ENCODE peak calls at places on chromosomes 16 and 17, in eight cellular contexts. O, J, D, R, Q, Z, L and X are unnamed samples.

GRCh38 chr17:3528604-3529511 is 28.8 kb downstream of the TRPV3 start:
- DNase-seq in O (no peak), R (no peak), J (peak), D (no peak), Q (peak), L (peak), Z (no peak), X (no peak)

GRCh38 chr16:63998-64913 is 8.2 kb downstream of the RHBDF1 start:
- DNase-seq in L (no peak), Z (no peak), Q (peak), J (no peak), D (no peak), R (no peak), O (no peak), X (no peak)

GRCh38 chr16:50712568-50712914 is 19.1 kb downstream of the NOD2 start:
- DNase-seq in D (no peak), J (peak), Q (no peak), R (no peak), Z (no peak), O (no peak), L (no peak), X (no peak)

GRCh38 chr17:8619294-8619693 is 11.2 kb downstream of the MYH10 start:
- DNase-seq in Z (no peak), O (no peak), Q (no peak), D (no peak), J (no peak), L (no peak), R (no peak), X (no peak)

GRCh38 chr16:54063374-54063773 is 223.2 kb downstream of the IRX3 start:
- DNase-seq in O (no peak), J (peak), R (no peak), Q (no peak), L (no peak), Z (no peak), D (no peak), X (no peak)

GRCh38 chr17:10845388-10845751 is 7.5 kb upstream of the PIRT start:
- DNase-seq in Z (no peak), Q (no peak), L (no peak), R (no peak), O (no peak), J (no peak), D (no peak), X (no peak)

GRCh38 chr16:86546638-86547013 is 8.4 kb downstream of the MTHFSD start:
- DNase-seq in J (no peak), L (no peak), R (no peak), Z (no peak), Q (no peak), D (no peak), O (no peak), X (no peak)

GRCh38 chr16:68784721-68785120 is 47.6 kb downstream of the CDH1 start:
- DNase-seq in Q (no peak), R (no peak), D (no peak), J (no peak), L (no peak), Z (no peak), O (no peak), X (no peak)

GRCh38 chr17:63434951-63435571 is 11.0 kb downstream of the CYB561 start:
- DNase-seq in Z (no peak), Q (no peak), L (peak), O (peak), R (no peak), D (no peak), J (peak), X (no peak)

GRCh38 chr16:14963281-14964173 is 11.3 kb upstream of the PDXDC1 start:
- DNase-seq in O (no peak), D (peak), Q (no peak), J (no peak), L (no peak), Z (peak), R (no peak), X (no peak)

GRCh38 chr17:30238003-30238344 is 2.5 kb upstream of the SLC6A4 start:
- DNase-seq in O (no peak), Z (no peak), L (no peak), J (no peak), D (no peak), R (no peak), Q (peak), X (no peak)

GRCh38 chr16:21264226-21265036 is 13.7 kb downstream of the CRYM start:
- DNase-seq in Q (no peak), Z (no peak), R (peak), L (peak), D (no peak), O (no peak), J (no peak), X (no peak)

GRCh38 chr17:66143657-66144282 is 48.2 kb downstream of the CEP112 start:
- DNase-seq in J (no peak), R (no peak), Z (no peak), D (no peak), O (no peak), Q (no peak), L (no peak), X (no peak)

GRCh38 chr17:11559601-11560000 is 38.7 kb upstream of the DNAH9 start:
- DNase-seq in J (no peak), R (no peak), D (no peak), Q (no peak), L (no peak), Z (no peak), O (no peak), X (no peak)

GRCh38 chr17:59427996-59428395 is 96.5 kb downstream of the YPEL2 start:
- DNase-seq in L (peak), R (no peak), D (no peak), Z (no peak), Q (no peak), O (no peak), J (peak), X (no peak)

GRCh38 chr16:66036162-66036561 is 330.3 kb upstream of the CDH5 start:
- DNase-seq in L (no peak), D (peak), R (peak), Q (no peak), J (peak), O (no peak), Z (no peak), X (no peak)

GRCh38 chr16:3868556-3868955 is 12.0 kb downstream of the CREBBP start:
- DNase-seq in L (no peak), Q (no peak), J (no peak), O (no peak), Z (no peak), R (no peak), D (peak), X (no peak)

GRCh38 chr16:77812856-77813523 is 24.6 kb downstream of the VAT1L start:
- DNase-seq in D (no peak), R (no peak), J (no peak), L (peak), Q (no peak), O (no peak), Z (no peak), X (no peak)

GRCh38 chr16:47966325-47966724 is 189.5 kb downstream of the ABCC12 start:
- DNase-seq in D (no peak), Z (no peak), L (no peak), Q (no peak), J (no peak), R (no peak), O (no peak), X (no peak)

GRCh38 chr16:76897816-76898215 is 293.2 kb upstream of the MON1B start:
- DNase-seq in O (no peak), L (no peak), Z (no peak), D (no peak), Q (no peak), J (no peak), R (no peak), X (no peak)

GRCh38 chr17:56176101-56176500 is 22.8 kb downstream of the ANKFN1 start:
- DNase-seq in O (no peak), Q (no peak), R (no peak), L (no peak), J (peak), Z (no peak), D (no peak), X (no peak)

GRCh38 chr17:2468270-2468669 is 43.4 kb downstream of the METTL16 start:
- DNase-seq in J (peak), Q (no peak), Z (no peak), O (no peak), R (no peak), L (peak), D (no peak), X (no peak)

GRCh38 chr16:83971165-83972130 is 3.4 kb downstream of the NECAB2 start:
- DNase-seq in L (no peak), Z (no peak), Q (no peak), O (no peak), R (no peak), J (no peak), D (no peak), X (no peak)

GRCh38 chr17:40059729-40060475 is 2.9 kb upstream of the THRA start:
- DNase-seq in L (no peak), J (no peak), D (no peak), R (no peak), Z (no peak), Q (no peak), O (no peak), X (no peak)

GRCh38 chr16:85448557-85449194 is 164.4 kb upstream of the GSE1 start:
- DNase-seq in J (no peak), O (no peak), R (no peak), D (no peak), L (no peak), Z (no peak), Q (peak), X (peak)

GRCh38 chr17:82103588-82104451 is 5.8 kb upstream of the FASN start:
- DNase-seq in L (peak), R (no peak), D (peak), J (no peak), Q (no peak), Z (peak), O (no peak), X (no peak)

GRCh38 chr16:27515874-27516353 is 33.8 kb downstream of the GTF3C1 start:
- DNase-seq in Q (peak), O (peak), D (no peak), Z (peak), J (peak), R (no peak), L (peak), X (peak)

GRCh38 chr17:1434150-1434549 is 21.9 kb downstream of the CRK start:
- DNase-seq in J (no peak), O (no peak), R (no peak), D (no peak), Z (no peak), Q (no peak), L (peak), X (no peak)

GRCh38 chr17:18896146-18896545 is 38.2 kb downstream of the PRPSAP2 start:
- DNase-seq in L (no peak), D (no peak), Q (no peak), O (no peak), R (no peak), J (no peak), Z (no peak), X (no peak)

GRCh38 chr16:13150181-13150885 is 248.9 kb downstream of the SHISA9 start:
- DNase-seq in Q (no peak), O (no peak), J (no peak), L (no peak), Z (no peak), D (no peak), R (no peak), X (no peak)

GRCh38 chr17:35727635-35728034 is 3.8 kb upstream of the RASL10B start:
- DNase-seq in Z (no peak), O (no peak), R (no peak), J (no peak), Q (no peak), L (no peak), D (no peak), X (no peak)

GRCh38 chr16:56990407-56991286 is 1.3 kb downstream of the NLRC5 start:
- DNase-seq in J (no peak), Q (peak), D (peak), Z (no peak), O (no peak), L (no peak), R (no peak), X (peak)

GRCh38 chr16:11621920-11622651 is 35.4 kb upstream of the LITAF start:
- DNase-seq in J (no peak), R (no peak), D (no peak), Z (no peak), Q (peak), L (peak), O (no peak), X (peak)

GRCh38 chr16:23391381-23392222 is 61.4 kb downstream of the COG7 start:
- DNase-seq in R (no peak), Z (no peak), L (no peak), D (no peak), O (no peak), J (no peak), Q (peak), X (no peak)

GRCh38 chr17:68398731-68399637 is 58.3 kb downstream of the WIPI1 start:
- DNase-seq in Z (peak), Q (peak), L (peak), J (peak), R (no peak), D (no peak), O (peak), X (peak)

GRCh38 chr17:15651583-15652110 is 32.1 kb upstream of the FBXW10B start:
- DNase-seq in L (peak), R (peak), O (peak), Q (peak), J (peak), Z (peak), D (peak), X (peak)

GRCh38 chr16:14449790-14450463 is 180.1 kb downstream of the PARN start:
- DNase-seq in R (no peak), L (peak), Z (no peak), O (peak), Q (no peak), J (peak), D (no peak), X (no peak)

GRCh38 chr16:23469814-23470213 is 16.8 kb upstream of the COG7 start:
- DNase-seq in L (peak), Z (no peak), R (no peak), D (no peak), O (peak), J (peak), Q (peak), X (no peak)

GRCh38 chr16:69703638-69704037 is 22.7 kb downstream of the NQO1 start:
- DNase-seq in D (no peak), L (peak), J (peak), R (no peak), Q (no peak), O (no peak), Z (no peak), X (no peak)

DNA sequence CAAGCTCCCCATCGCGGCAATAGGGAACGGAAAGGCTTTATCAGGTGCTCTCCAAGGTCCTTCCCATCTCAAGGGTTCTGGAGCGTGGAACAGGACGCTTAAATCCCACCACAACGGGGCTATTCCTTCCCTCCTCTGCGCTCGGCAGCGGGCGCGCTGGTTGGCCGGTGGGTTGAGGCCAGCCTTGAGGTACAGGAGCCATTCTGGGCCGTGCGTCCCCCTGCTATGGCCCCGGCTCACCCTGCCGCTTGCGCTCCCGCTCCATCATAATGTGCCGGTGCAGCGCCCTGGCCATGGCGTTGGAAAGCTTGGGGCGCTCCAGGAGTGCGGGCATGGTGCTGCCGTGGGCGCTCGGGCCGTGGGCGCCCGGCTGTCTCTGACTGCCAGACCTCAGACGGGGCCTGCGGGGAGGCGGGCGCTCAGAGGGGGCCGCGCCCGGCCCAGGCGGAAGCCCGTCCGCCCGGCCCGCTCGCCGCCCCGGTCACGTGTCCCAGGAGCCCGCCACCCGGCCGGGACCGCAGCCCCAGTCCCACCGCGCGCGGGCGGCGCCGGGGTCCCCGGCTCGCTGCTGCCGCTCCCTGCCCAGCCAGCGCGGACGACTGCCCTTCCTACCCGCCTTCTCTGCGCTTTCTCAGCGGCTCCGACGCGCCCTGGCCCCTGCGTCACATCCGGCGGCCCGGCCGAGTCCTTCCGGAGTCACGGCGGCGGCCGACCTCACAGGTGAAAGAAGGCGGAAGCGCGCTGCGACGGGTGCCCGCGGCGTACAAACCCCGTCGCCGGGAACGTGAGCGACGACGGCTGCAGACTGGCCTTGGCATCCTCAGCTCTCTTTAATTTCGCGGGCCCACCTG is at the start of gene GPS2:
- DNase-seq in J (peak), O (peak), R (no peak), Z (peak), L (peak), D (peak), Q (peak), X (peak)
- H3K4me3 ChIP-seq in J (peak), O (peak), R (peak), Z (peak), L (peak), D (peak), Q (peak), X (peak)

DNA sequence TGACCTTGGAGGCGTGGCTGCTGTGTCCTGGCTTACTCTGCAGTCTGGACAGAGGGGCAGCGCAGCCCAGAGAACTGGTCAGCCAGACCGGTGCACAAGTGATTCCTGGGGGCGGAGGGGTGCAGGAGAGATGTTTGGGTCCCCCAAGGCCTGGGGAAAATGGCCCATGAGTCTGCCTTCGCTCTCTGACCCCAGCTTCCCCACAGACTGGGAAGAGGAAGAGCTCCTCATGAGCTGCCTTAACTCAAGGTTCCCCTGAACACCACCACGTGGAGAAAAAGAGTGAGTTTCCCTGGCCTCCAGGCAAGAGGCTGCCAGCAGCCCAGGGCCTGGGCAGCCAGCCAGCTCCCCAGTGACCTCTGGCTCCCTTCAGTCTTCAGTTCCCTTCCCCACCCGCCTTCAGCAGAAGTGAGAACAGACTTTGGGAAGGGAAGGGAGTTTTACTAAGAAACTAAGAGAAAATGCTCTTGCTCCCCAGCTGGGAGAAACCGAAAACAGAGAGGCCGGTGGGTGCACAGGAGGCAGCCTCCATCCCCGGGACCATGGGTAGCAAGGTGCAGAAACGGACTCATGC is 2.0 kb upstream of the C17orf99 start:
- DNase-seq in O (peak), Z (no peak), J (peak), Q (peak), R (peak), L (peak), D (no peak), X (peak)
- TF ChIP-seq CTCF in O (peak), Z (no peak), J (no peak), Q (no peak), R (no peak), L (no peak), D (no peak), X (no peak)

GRCh38 chr16:88681709-88682451 is 4.4 kb downstream of the SNAI3 start:
- DNase-seq in R (no peak), J (no peak), L (peak), D (no peak), Q (peak), O (no peak), Z (no peak), X (peak)
- H3K4me3 ChIP-seq in R (no peak), J (no peak), L (no peak), D (no peak), Q (no peak), O (no peak), Z (no peak), X (peak)

GRCh38 chr17:38907930-38908675 is 17.3 kb upstream of the LASP1NB start:
- DNase-seq in L (no peak), D (no peak), O (no peak), Q (peak), R (no peak), J (no peak), Z (no peak), X (no peak)
- TF ChIP-seq CTCF in L (no peak), D (no peak), O (no peak), Q (no peak), R (no peak), J (no peak), Z (no peak), X (no peak)

GRCh38 chr17:57875109-57876022 is 25.5 kb upstream of the MRPS23 start:
- DNase-seq in Q (no peak), Z (peak), O (peak), L (peak), D (peak), J (peak), R (peak), X (no peak)

GRCh38 chr17:57874058-57874419 is 24.2 kb upstream of the MRPS23 start:
- DNase-seq in L (no peak), R (no peak), D (no peak), J (no peak), O (no peak), Z (no peak), Q (no peak), X (no peak)

GRCh38 chr17:57873261-57874057 is 23.6 kb upstream of the MRPS23 start:
- DNase-seq in Q (no peak), J (no peak), R (no peak), L (no peak), D (no peak), Z (no peak), O (no peak), X (no peak)

GRCh38 chr17:57876023-57876865 is 26.4 kb upstream of the MRPS23 start:
- DNase-seq in R (no peak), L (no peak), Q (no peak), D (no peak), J (no peak), Z (no peak), O (no peak), X (no peak)

DNA sequence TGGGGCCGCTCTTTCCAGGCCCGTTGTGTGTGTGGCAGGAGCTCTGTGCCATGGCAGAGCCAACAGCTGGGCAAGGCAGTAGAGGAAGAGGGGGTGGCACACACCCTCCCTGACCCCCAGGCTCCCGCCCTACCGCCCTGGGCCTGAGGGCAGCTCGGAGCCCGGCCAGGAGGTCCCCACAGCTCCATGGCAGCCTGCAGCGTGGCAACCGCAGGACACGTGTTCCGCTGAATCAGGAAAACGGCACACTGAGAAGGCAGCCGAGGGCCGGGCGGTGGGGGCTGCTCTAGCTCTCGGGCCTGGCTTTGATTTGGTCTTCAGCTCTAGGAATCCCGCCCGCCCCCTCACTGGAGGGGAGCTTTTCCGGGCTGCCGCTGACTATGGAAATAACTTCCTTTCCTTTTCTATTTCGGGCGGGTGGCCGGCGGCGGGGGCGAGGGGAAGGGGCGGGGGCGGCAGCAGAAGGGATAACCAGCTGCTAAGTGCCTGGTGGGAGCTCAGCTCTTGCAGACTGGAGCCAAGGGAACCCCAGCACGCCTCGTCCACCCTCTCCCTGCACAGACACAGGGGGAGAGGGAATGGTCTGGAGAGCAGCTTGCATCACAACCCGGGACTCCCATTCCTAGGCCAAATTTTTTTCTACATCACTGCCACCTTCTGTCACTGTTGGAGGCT is 24.7 kb upstream of the MRPS23 start:
- DNase-seq in D (no peak), Q (peak), J (peak), Z (no peak), L (peak), O (no peak), R (peak), X (peak)
- H3K4me3 ChIP-seq in D (peak), Q (no peak), J (peak), Z (no peak), L (peak), O (no peak), R (peak), X (no peak)

GRCh38 chr17:73029941-73030340 is 62.5 kb downstream of the SLC39A11 start:
- DNase-seq in O (no peak), L (no peak), Q (no peak), D (no peak), J (no peak), R (no peak), Z (no peak), X (no peak)

GRCh38 chr17:73029021-73029420 is 63.5 kb downstream of the SLC39A11 start:
- DNase-seq in Z (no peak), O (no peak), D (no peak), R (no peak), Q (no peak), J (no peak), L (no peak), X (no peak)

GRCh38 chr17:73030995-73031394 is 61.5 kb downstream of the SLC39A11 start:
- DNase-seq in D (no peak), J (no peak), Q (no peak), R (no peak), L (no peak), Z (no peak), O (no peak), X (no peak)

GRCh38 chr17:73031472-73031871 is 61.0 kb downstream of the SLC39A11 start:
- DNase-seq in L (no peak), Q (no peak), R (no peak), J (no peak), D (no peak), O (no peak), Z (no peak), X (no peak)

GRCh38 chr17:73030501-73030911 is 62.0 kb downstream of the SLC39A11 start:
- DNase-seq in D (no peak), Q (no peak), J (peak), L (peak), O (peak), R (no peak), Z (no peak), X (no peak)
- TF ChIP-seq CTCF in D (no peak), Q (no peak), J (no peak), L (no peak), O (no peak), R (no peak), Z (no peak), X (no peak)